ENCODE peak calls at places on chromosomes 11 and 22, in six cellular contexts. D is nephron progenitor cell; Z is hepatocyte; Q is CD4-positive, alpha-beta T cell; I is foreskin keratinocyte; K is MM.1S. S is an unnamed sample.

GRCh38 chr22:39135092-39135896 is 17.2 kb downstream of the CBX7 start:
- DNase-seq in K (no peak), Q (peak), I (no peak), D (peak), Z (peak), S (peak)

GRCh38 chr11:126969865-126970479 is 30.6 kb downstream of the KIRREL3 start:
- DNase-seq in Z (peak), K (peak), I (no peak), D (peak), Q (no peak), S (peak)

GRCh38 chr22:23696326-23696851 is 5.6 kb downstream of the RGL4 start:
- DNase-seq in Q (peak), I (no peak), Z (no peak), K (no peak), D (no peak), S (peak)

GRCh38 chr22:29773233-29773632 is 6.1 kb downstream of the UQCR10 start:
- DNase-seq in D (no peak), K (no peak), Z (peak), I (peak), Q (no peak), S (peak)

GRCh38 chr11:1267441-1268100 is 41.9 kb downstream of the TOLLIP start:
- DNase-seq in I (no peak), Z (no peak), Q (no peak), K (no peak), D (no peak), S (no peak)

GRCh38 chr11:64070301-64070656 is 34.5 kb downstream of the FLRT1 start:
- DNase-seq in Q (no peak), K (no peak), I (no peak), Z (peak), D (peak), S (no peak)

GRCh38 chr11:119747868-119748660 is 19.1 kb upstream of the NECTIN1 start:
- DNase-seq in I (no peak), D (no peak), K (no peak), Q (no peak), Z (no peak), S (no peak)

GRCh38 chr11:76610371-76610770 is 60.2 kb downstream of the LRRC32 start:
- DNase-seq in Z (no peak), Q (no peak), I (no peak), D (no peak), K (no peak), S (no peak)

GRCh38 chr11:783581-784015 is 6.3 kb downstream of the CEND1 start:
- DNase-seq in Q (no peak), K (no peak), I (no peak), D (peak), Z (peak), S (peak)

GRCh38 chr22:21766933-21767462 is 31.4 kb upstream of the YPEL1 start:
- DNase-seq in K (no peak), Q (peak), Z (no peak), D (no peak), I (no peak), S (no peak)

GRCh38 chr22:17638432-17639237 is at the start of gene BCL2L13:
- DNase-seq in D (peak), Q (peak), K (peak), Z (peak), I (peak), S (peak)

GRCh38 chr11:10293423-10294288 is at the start of gene SBF2:
- DNase-seq in D (peak), Q (peak), K (peak), I (no peak), Z (peak), S (peak)

GRCh38 chr11:115334932-115335788 is 169.1 kb downstream of the CADM1 start:
- DNase-seq in Q (no peak), D (no peak), K (peak), I (no peak), Z (peak), S (peak)

GRCh38 chr11:2592559-2593392 is 107.0 kb downstream of the KCNQ1OT1 start:
- DNase-seq in K (no peak), I (no peak), Z (no peak), D (no peak), Q (no peak), S (no peak)

GRCh38 chr11:4441500-4441899 is 7.6 kb upstream of the OR52K2 start:
- DNase-seq in Q (no peak), Z (no peak), K (no peak), D (no peak), I (no peak), S (no peak)

GRCh38 chr22:41435560-41435959 is 11.0 kb downstream of the TOB2 start:
- DNase-seq in Z (no peak), D (no peak), I (no peak), K (no peak), Q (no peak), S (no peak)

GRCh38 chr11:80432051-80432450 is 991.2 kb upstream of the TENM4 start:
- DNase-seq in K (no peak), Z (no peak), Q (no peak), I (no peak), D (no peak), S (no peak)

GRCh38 chr11:74870485-74870884 is 78.4 kb downstream of the XRRA1 start:
- DNase-seq in Z (no peak), Q (no peak), K (peak), D (no peak), I (no peak), S (peak)

GRCh38 chr11:110447897-110448522 is 18.3 kb downstream of the FDX1 start:
- DNase-seq in I (no peak), K (peak), D (no peak), Q (no peak), Z (no peak), S (no peak)

GRCh38 chr22:46238541-46238940 is 11.6 kb downstream of the CDPF1 start:
- DNase-seq in K (no peak), I (no peak), D (no peak), Z (no peak), Q (no peak), S (no peak)

GRCh38 chr11:27926981-27927481 is 180.9 kb downstream of the KIF18A start:
- DNase-seq in Z (no peak), K (no peak), D (no peak), Q (no peak), I (peak), S (peak)

GRCh38 chr11:74819400-74819799 is 70.8 kb downstream of the RNF169 start:
- DNase-seq in D (no peak), K (no peak), Z (no peak), Q (no peak), I (no peak), S (no peak)

GRCh38 chr11:110174645-110175310 is 81.6 kb downstream of the ZC3H12C start:
- DNase-seq in Q (no peak), K (no peak), Z (no peak), D (no peak), I (no peak), S (peak)

GRCh38 chr11:72814139-72814830 is at the start of gene ATG16L2:
- DNase-seq in K (peak), Q (peak), Z (peak), I (peak), D (peak), S (peak)

GRCh38 chr11:72812968-72813739 is 1.1 kb upstream of the ATG16L2 start:
- DNase-seq in Q (peak), I (peak), K (peak), D (peak), Z (peak), S (peak)

GRCh38 chr11:72816404-72816990 is 2.3 kb downstream of the ATG16L2 start:
- DNase-seq in I (no peak), Z (no peak), K (no peak), Q (no peak), D (no peak), S (no peak)

GRCh38 chr11:72813740-72814138 is 472 bp upstream of the ATG16L2 start:
- DNase-seq in I (peak), K (peak), D (no peak), Q (no peak), Z (peak), S (no peak)

GRCh38 chr11:72814831-72815618 is 814 bp downstream of the ATG16L2 start:
- DNase-seq in I (peak), K (peak), D (no peak), Q (no peak), Z (peak), S (peak)
- TF ChIP-seq CTCF in I (peak), K (no peak), D (no peak), Q (no peak), Z (peak), S (peak)

GRCh38 chr22:37318255-37319109 is 36.2 kb downstream of the CYTH4 start:
- DNase-seq in Q (no peak), D (no peak), I (no peak), K (no peak), Z (no peak), S (no peak)
- TF ChIP-seq CTCF in Q (no peak), D (no peak), I (peak), K (no peak), Z (peak), S (no peak)

DNA sequence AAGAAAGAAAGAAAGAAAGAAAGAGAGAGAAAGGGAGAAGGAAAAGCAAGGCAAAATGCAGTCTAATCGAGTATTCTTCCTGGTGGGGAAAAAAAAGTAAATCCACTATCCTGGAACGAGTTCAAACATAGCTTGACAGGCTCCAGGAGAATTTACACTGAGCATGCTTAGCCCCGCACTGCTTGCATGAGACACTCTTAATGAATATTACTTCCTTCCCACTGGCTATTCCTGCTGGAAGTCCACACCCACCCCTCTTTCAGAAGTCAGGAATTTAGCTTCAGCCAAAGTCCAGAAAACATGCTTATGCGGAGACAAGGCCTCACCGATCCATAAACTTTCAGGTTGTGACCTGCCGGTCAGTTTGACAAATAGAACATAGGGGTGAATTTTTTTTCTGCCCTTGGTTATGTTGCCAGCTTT is 251.8 kb upstream of the BLID start:
- DNase-seq in D (peak), Q (no peak), Z (peak), I (peak), K (no peak), S (peak)
- TF ChIP-seq CTCF in D (no peak), Q (no peak), Z (no peak), I (no peak), K (no peak), S (no peak)

DNA sequence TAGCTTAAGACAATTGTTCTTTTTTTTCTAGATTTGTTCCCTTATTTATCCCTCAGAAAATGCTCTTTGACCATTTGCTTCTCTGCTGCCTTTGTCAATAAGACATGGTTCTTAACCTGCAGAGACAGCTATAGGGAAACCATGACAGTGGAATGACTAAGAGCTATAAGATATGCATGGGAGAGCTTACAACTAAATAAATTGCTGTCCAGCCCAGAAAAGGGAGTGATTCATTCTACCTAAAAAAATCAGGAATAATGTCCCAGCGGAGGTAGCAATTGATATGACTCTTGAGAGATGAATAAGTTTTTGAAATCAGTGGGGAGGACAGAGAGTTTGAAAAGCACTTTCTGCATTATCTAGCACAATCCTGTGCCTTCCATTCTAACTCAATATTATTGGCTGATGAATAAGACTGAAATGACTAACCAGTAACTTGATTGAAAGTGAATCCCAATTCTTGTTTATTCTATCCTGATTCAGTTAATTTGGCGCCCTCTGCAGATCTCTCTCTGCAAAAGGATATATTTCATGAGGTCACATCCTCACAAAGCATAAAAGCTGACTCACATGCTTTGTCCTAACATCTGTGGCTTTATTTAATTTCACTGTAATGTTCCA is 680.5 kb upstream of the API5 start:
- DNase-seq in I (peak), Z (peak), Q (no peak), D (no peak), K (peak), S (peak)
- TF ChIP-seq CTCF in I (peak), Z (peak), Q (no peak), D (peak), K (peak), S (no peak)